ENCODE peak calls at places on chromosomes 2 and 18, in seven cellular contexts. I is NCI-H1436; A is Panc1; T is stimulated activated CD4-positive, alpha-beta T cell treated with anti-CD3 and anti-CD28 coated beads, Interleukin-2, amount 100 ng/mL, for 4 hours; D is GM18507; J is left cardiac atrium; C is progenitor cell of endocrine pancreas. E is an unnamed sample.

GRCh38 chr2:48112911-48113687 is 206.8 kb upstream of the FBXO11 start:
- DNase-seq in I (no peak), A (no peak), T (no peak), D (no peak), J (no peak), C (no peak), E (peak; percentile 14)

GRCh38 chr2:53787911-53788289 is 1.1 kb downstream of the ERLEC1 start:
- DNase-seq in I (no peak), A (no peak), T (no peak), D (no peak), J (no peak), C (no peak), E (peak; percentile 11)

GRCh38 chr18:69444221-69444620 is 43.5 kb downstream of the DOK6 start:
- DNase-seq in I (no peak), A (no peak), T (no peak), D (no peak), J (no peak), C (no peak), E (peak; percentile 11)

GRCh38 chr2:239559417-239560261 is 158.8 kb upstream of the HDAC4 start:
- DNase-seq in I (no peak), A (no peak), T (no peak), D (no peak), J (no peak), C (no peak), E (no peak)

GRCh38 chr2:119647440-119648169 is 31.4 kb upstream of the TMEM177 start:
- DNase-seq in I (no peak), A (no peak), T (no peak), D (peak; percentile 12), J (no peak), C (no peak), E (peak; percentile 27)

GRCh38 chr2:113064898-113065297 is 2.9 kb upstream of the IL1F10 start:
- DNase-seq in I (no peak), A (no peak), T (no peak), D (no peak), J (no peak), C (no peak), E (no peak)

GRCh38 chr2:153101187-153101586 is 377.4 kb downstream of the RPRM start:
- DNase-seq in I (no peak), A (no peak), T (no peak), D (no peak), J (no peak), C (no peak), E (no peak)

GRCh38 chr18:11025671-11026070 is 123.7 kb downstream of the PIEZO2 start:
- DNase-seq in I (no peak), A (no peak), T (no peak), D (no peak), J (no peak), C (no peak), E (no peak)

GRCh38 chr2:236998250-236998649 is 87.4 kb upstream of the COPS8 start:
- DNase-seq in I (no peak), A (no peak), T (no peak), D (no peak), J (no peak), C (no peak), E (no peak)

GRCh38 chr2:232869138-232870001 is 694 bp upstream of the SNORC start:
- DNase-seq in I (no peak), A (no peak), T (no peak), D (no peak), J (no peak), C (no peak), E (no peak)

GRCh38 chr2:166593403-166593802 is 99.4 kb upstream of the SCN7A start:
- DNase-seq in I (no peak), A (no peak), T (no peak), D (no peak), J (no peak), C (no peak), E (peak; percentile 2)

GRCh38 chr18:73688851-73689659 is 458.6 kb downstream of the FBXO15 start:
- DNase-seq in I (no peak), A (no peak), T (no peak), D (no peak), J (no peak), C (no peak), E (peak; percentile 77)

GRCh38 chr2:100741880-100742814 is 77.8 kb upstream of the NPAS2 start:
- DNase-seq in I (no peak), A (no peak), T (no peak), D (no peak), J (peak; percentile 40), C (no peak), E (peak; percentile 99)

GRCh38 chr2:217105733-217106649 is 246.1 kb upstream of the TNP1 start:
- DNase-seq in I (no peak), A (peak; percentile 2), T (no peak), D (no peak), J (no peak), C (no peak), E (peak; percentile 98)